ENCODE peak calls at places on chromosomes 2 and 18, in seven cellular contexts. C is MG63; H is NCI-H1417 treated with DMSO at 0.1 percent for 48 hours; W is activated T-cell treated with anti-CD3 and anti-CD28 coated beads, Interleukin-2, amount 50 U/mL, for 4 hours; J is endothelial cell; Q is NCI-H1436; B is cardiac muscle cell. S is an unnamed sample.

GRCh38 chr18:3171631-3172030 is 48.1 kb downstream of the MYOM1 start:
- DNase-seq in W (no peak), C (no peak), J (no peak), H (no peak), Q (no peak), B (no peak), S (no peak)

GRCh38 chr2:12389354-12390045 is 327.2 kb upstream of the TRIB2 start:
- DNase-seq in J (no peak), H (no peak), Q (no peak), C (no peak), B (no peak), W (no peak), S (peak; percentile 31)

GRCh38 chr2:165648826-165649225 is 145.2 kb downstream of the GALNT3 start:
- DNase-seq in H (no peak), Q (no peak), J (no peak), W (no peak), C (no peak), B (peak; percentile 64), S (no peak)

GRCh38 chr2:164599954-164600589 is 21.2 kb downstream of the GRB14 start:
- DNase-seq in H (no peak), J (peak; percentile 73), Q (peak; percentile 62), B (peak; percentile 86), W (no peak), C (peak; percentile 27), S (peak; percentile 93)

GRCh38 chr18:67516432-67517223 is at the start of gene DSEL:
- DNase-seq in B (peak; percentile 98), W (peak; percentile 99), C (peak; percentile 91), Q (peak; percentile 85), J (peak; percentile 100), H (peak; percentile 95), S (peak; percentile 98)

GRCh38 chr2:170298861-170299429 is 121.0 kb downstream of the MYO3B start:
- DNase-seq in H (no peak), Q (no peak), C (no peak), W (no peak), J (no peak), B (no peak), S (no peak)

GRCh38 chr2:188475945-188476344 is 184.3 kb downstream of the GULP1 start:
- DNase-seq in B (no peak), W (no peak), Q (no peak), C (no peak), H (no peak), J (no peak), S (peak; percentile 80)

GRCh38 chr2:72990695-72991438 is 73.5 kb downstream of the EMX1 start:
- DNase-seq in H (no peak), W (no peak), C (no peak), B (no peak), J (no peak), Q (no peak), S (no peak)

GRCh38 chr2:200411831-200412230 is 98.0 kb downstream of the KCTD18 start:
- DNase-seq in C (no peak), J (no peak), W (no peak), H (no peak), Q (no peak), B (no peak), S (peak; percentile 82)